ENCODE peak calls at places on chromosome 9, in nine cellular contexts. L, J, Q, X, M, W, Y, B and R are unnamed samples.

GRCh38 chr9:87635656-87636501 is 90.0 kb upstream of the CTSL start:
- DNase-seq in W (no peak), Q (no peak), X (no peak), Y (no peak), B (no peak), J (no peak), L (no peak), M (no peak), R (no peak)

GRCh38 chr9:126875780-126876510 is 15.5 kb downstream of the ZBTB34 start:
- DNase-seq in L (no peak), Y (no peak), B (no peak), J (no peak), W (no peak), M (no peak), X (no peak), Q (no peak), R (peak; percentile 30)

GRCh38 chr9:115913666-115914065 is 239.9 kb upstream of the PAPPA start:
- DNase-seq in W (peak; percentile 46), M (no peak), Q (no peak), B (peak; percentile 51), Y (peak; percentile 8), X (peak; percentile 65), L (no peak), J (no peak), R (peak; percentile 79)

GRCh38 chr9:121437891-121438290 is 61.8 kb downstream of the GGTA1 start:
- DNase-seq in B (no peak), M (no peak), X (no peak), L (no peak), Y (no peak), Q (no peak), J (no peak), W (no peak), R (no peak)

GRCh38 chr9:134337469-134337868 is 11.2 kb downstream of the RXRA start:
- DNase-seq in W (no peak), B (no peak), Y (no peak), M (no peak), X (no peak), L (no peak), J (no peak), Q (no peak), R (no peak)

GRCh38 chr9:137494104-137494544 is 35.0 kb upstream of the NSMF start:
- DNase-seq in J (no peak), X (no peak), B (no peak), W (no peak), Y (no peak), M (no peak), Q (no peak), L (peak; percentile 81), R (no peak)

GRCh38 chr9:70108181-70108580 is 64.5 kb downstream of the MAMDC2 start:
- DNase-seq in Y (no peak), L (no peak), B (no peak), J (no peak), M (no peak), X (no peak), Q (peak; percentile 9), W (peak; percentile 17), R (peak; percentile 23)

GRCh38 chr9:93807166-93808013 is 147.8 kb downstream of the BARX1 start:
- DNase-seq in M (no peak), B (no peak), Q (no peak), Y (no peak), J (no peak), W (no peak), L (no peak), X (no peak), R (no peak)

GRCh38 chr9:81522721-81523551 is 166.4 kb downstream of the TLE1 start:
- DNase-seq in Q (peak; percentile 61), L (peak; percentile 12), X (peak; percentile 78), B (peak; percentile 80), M (no peak), Y (peak; percentile 35), W (peak; percentile 78), J (no peak), R (peak; percentile 83)

GRCh38 chr9:90909225-90909624 is 107.6 kb downstream of the SYK start:
- DNase-seq in Y (no peak), J (no peak), X (no peak), M (no peak), Q (no peak), L (no peak), B (no peak), W (no peak), R (no peak)

GRCh38 chr9:29514336-29514735 is 1941.1 kb upstream of the C9orf72 start:
- DNase-seq in W (no peak), Q (peak; percentile 64), L (no peak), B (no peak), Y (no peak), J (no peak), M (no peak), X (peak; percentile 0), R (peak; percentile 7)

GRCh38 chr9:113219186-113219936 is 1.7 kb downstream of the FKBP15 start:
- DNase-seq in X (no peak), Y (no peak), Q (no peak), L (no peak), B (no peak), W (no peak), M (no peak), J (no peak), R (no peak)

GRCh38 chr9:89405832-89406231 is 87.5 kb downstream of the SECISBP2 start:
- DNase-seq in Y (no peak), W (no peak), B (no peak), X (no peak), J (no peak), Q (no peak), M (peak; percentile 47), L (no peak), R (peak; percentile 26)

DNA sequence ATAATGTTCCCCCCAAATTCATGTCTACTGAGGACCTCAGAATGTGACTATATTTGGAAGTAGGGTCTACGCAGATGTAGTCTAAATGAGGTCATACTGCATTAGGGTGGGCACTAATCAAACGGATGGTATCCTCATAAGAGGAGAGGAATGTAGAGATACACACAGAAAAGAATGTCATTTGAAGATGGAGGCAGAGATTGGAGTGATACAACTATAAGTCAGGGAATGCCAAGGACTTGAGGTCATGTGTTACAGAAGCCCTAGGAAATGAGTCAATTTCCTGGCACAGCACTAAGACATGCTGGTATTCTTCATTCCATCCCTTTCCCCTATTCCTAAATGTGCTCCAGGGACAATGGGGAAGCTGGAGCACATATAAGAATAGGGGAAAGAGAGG is 758 bp upstream of the PDCD1LG2 start:
- DNase-seq in M (no peak), W (peak; percentile 92), Y (peak; percentile 75), Q (no peak), X (peak; percentile 95), B (peak; percentile 97), J (peak; percentile 92), L (no peak), R (peak; percentile 82)
- H3K4me3 ChIP-seq in M (peak overlapping the region; percentile 57), W (no peak overlapping the region), Y (no peak overlapping the region), Q (no peak overlapping the region), X (no peak overlapping the region), B (no peak overlapping the region), J (no peak overlapping the region), L (no peak overlapping the region), R (no peak overlapping the region)

GRCh38 chr9:129567329-129567728 is 53.6 kb downstream of the C9orf50 start:
- DNase-seq in B (no peak), J (no peak), M (no peak), Q (no peak), W (no peak), X (no peak), Y (no peak), L (no peak), R (no peak)

GRCh38 chr9:129568560-129569505 is 52.1 kb downstream of the C9orf50 start:
- DNase-seq in B (no peak), X (no peak), Y (no peak), L (no peak), J (no peak), Q (peak; percentile 68), M (peak; percentile 43), W (peak; percentile 62), R (peak; percentile 72)

GRCh38 chr9:129566563-129567266 is 54.2 kb downstream of the C9orf50 start:
- DNase-seq in X (no peak), M (no peak), Y (no peak), B (no peak), Q (no peak), J (no peak), L (no peak), W (no peak), R (no peak)

GRCh38 chr9:129569506-129570449 is 51.1 kb downstream of the C9orf50 start:
- DNase-seq in M (no peak), J (no peak), L (no peak), B (peak; percentile 45), Q (peak; percentile 63), W (peak; percentile 47), X (no peak), Y (no peak), R (peak; percentile 63)

GRCh38 chr9:129567842-129568559 is 52.9 kb downstream of the C9orf50 start:
- DNase-seq in Q (peak; percentile 37), Y (peak; percentile 10), L (peak; percentile 37), W (peak; percentile 76), B (peak; percentile 62), M (peak; percentile 34), J (no peak), X (peak; percentile 59), R (peak; percentile 69)
- TF ChIP-seq CTCF in Q (no peak), Y (peak; percentile 16), L (no peak), W (no peak), B (no peak), M (no peak), J (no peak), X (no peak), R (peak; percentile 18)

GRCh38 chr9:92740969-92741368 is 23.7 kb downstream of the BICD2 start:
- DNase-seq in Y (no peak), B (no peak), J (no peak), Q (no peak), X (no peak), W (no peak), M (no peak), L (no peak), R (no peak)
- H3K4me3 ChIP-seq in Y (no peak overlapping the region), B (no peak overlapping the region), J (no peak overlapping the region), Q (no peak overlapping the region), X (no peak overlapping the region), W (no peak overlapping the region), M (peak overlapping the region; percentile 31), L (no peak overlapping the region), R (no peak overlapping the region)

GRCh38 chr9:3040761-3041160 is 196.9 kb upstream of the PUM3 start:
- DNase-seq in B (no peak), X (no peak), L (no peak), W (no peak), Y (no peak), Q (no peak), M (no peak), J (no peak), R (no peak)

GRCh38 chr9:3032898-3033297 is 189.0 kb upstream of the PUM3 start:
- DNase-seq in L (no peak), B (no peak), W (no peak), X (no peak), Y (no peak), J (no peak), M (no peak), Q (no peak), R (no peak)

DNA sequence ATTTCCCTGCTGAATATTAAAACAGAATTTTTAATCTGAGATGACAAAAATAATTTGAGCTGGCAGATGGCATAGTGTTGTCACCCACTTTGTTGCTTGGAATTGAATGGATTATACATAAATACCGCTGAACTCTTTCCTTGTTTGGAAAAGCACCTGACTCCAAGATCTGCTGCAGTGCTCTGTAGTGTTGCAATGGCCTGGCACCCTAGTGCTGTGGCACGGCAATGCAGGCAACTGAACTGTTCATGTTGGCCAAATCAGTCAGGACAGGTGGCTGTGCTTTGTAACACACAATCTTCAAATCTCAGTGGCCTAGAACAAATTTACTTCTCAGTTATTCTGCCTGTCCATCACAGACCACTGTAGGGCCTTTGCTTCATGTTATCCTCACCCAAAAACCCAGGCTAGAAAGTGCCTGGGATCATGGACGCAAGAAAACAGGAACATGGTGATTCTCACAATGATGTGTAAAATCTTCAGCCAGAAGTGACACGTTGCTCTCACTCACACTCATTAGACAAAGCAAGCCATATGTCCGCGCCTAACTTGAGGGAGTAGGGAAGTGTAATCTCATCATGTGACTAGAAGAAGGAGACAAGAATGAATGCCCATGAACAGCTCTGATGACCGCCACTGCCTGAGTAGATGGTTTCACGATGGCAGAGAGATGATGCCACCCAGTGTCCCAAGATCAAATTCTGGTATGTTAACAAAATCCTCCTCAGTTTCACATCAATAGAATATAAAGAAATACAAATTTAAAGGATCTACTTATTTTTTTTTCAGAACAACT is 191.9 kb upstream of the PUM3 start:
- DNase-seq in Q (no peak), W (no peak), Y (no peak), L (no peak), B (no peak), M (no peak), J (no peak), X (no peak), R (no peak)
- TF ChIP-seq CTCF in Q (no peak), W (no peak), Y (no peak), L (no peak), B (no peak), M (no peak), J (no peak), X (no peak), R (no peak)